ENCODE peak calls at places on chromosomes 5 and 9, in eight cellular contexts. H is astrocyte of the spinal cord, C is Peyer's patch, T is endothelial cell, M is GM12891, Y is fibroblast of pulmonary artery, O is dermis microvascular lymphatic vessel endothelial cell, G is NCI-H1417 treated with DMSO at 0.1 percent for 48 hours. U is an unnamed sample.

GRCh38 chr9:89191004-89191403 is 12.4 kb upstream of the SHC3 start:
- DNase-seq in H (no peak), C (no peak), T (no peak), M (no peak), Y (no peak), O (no peak), G (no peak), U (no peak)

GRCh38 chr9:14824481-14824880 is 85.7 kb downstream of the FREM1 start:
- DNase-seq in H (no peak), C (no peak), T (no peak), M (no peak), Y (no peak), O (no peak), G (no peak), U (no peak)

GRCh38 chr5:1052641-1053390 is 44.2 kb downstream of the NKD2 start:
- DNase-seq in H (no peak), C (no peak), T (no peak), M (no peak), Y (no peak), O (no peak), G (no peak), U (peak; percentile 70)

GRCh38 chr9:98184326-98184725 is 8.1 kb downstream of the CORO2A start:
- DNase-seq in H (no peak), C (no peak), T (no peak), M (no peak), Y (no peak), O (no peak), G (no peak), U (no peak)

GRCh38 chr9:101369286-101369685 is 15.5 kb downstream of the BAAT start:
- DNase-seq in H (peak; percentile 36), C (no peak), T (no peak), M (no peak), Y (peak; percentile 51), O (no peak), G (no peak), U (no peak)

GRCh38 chr5:68122439-68122906 is 93.1 kb upstream of the PIK3R1 start:
- DNase-seq in H (no peak), C (no peak), T (no peak), M (no peak), Y (no peak), O (no peak), G (no peak), U (no peak)

GRCh38 chr9:89677696-89678393 is 73.0 kb downstream of the GADD45G start:
- DNase-seq in H (no peak), C (no peak), T (no peak), M (no peak), Y (peak; percentile 16), O (no peak), G (peak; percentile 68), U (no peak)

GRCh38 chr5:127985811-127986325 is 97.7 kb upstream of the SLC12A2 start:
- DNase-seq in H (no peak), C (no peak), T (no peak), M (no peak), Y (no peak), O (no peak), G (no peak), U (no peak)